ENCODE peak calls at places on chromosomes 4 and X, in seven cellular contexts. J, A, N, E, F, W and H are unnamed samples. For H3K4me1, the result is how much of the 10 kb centered on the place peaks cover.

GRCh38 chr4:2592572-2592971 is 56.1 kb downstream of the FAM193A start:
- DNase-seq in J (no peak), W (no peak), N (no peak), A (no peak), E (peak), F (no peak), H (peak)

GRCh38 chr4:184265566-184266351 is 48.1 kb upstream of the ENPP6 start:
- DNase-seq in A (peak), F (no peak), J (peak), E (no peak), W (peak), N (peak), H (no peak)

GRCh38 chr4:169254546-169254983 is 16.2 kb downstream of the SH3RF1 start:
- DNase-seq in W (no peak), J (no peak), E (no peak), A (peak), F (no peak), N (peak), H (no peak)

GRCh38 chr4:126890994-126891393 is 741.8 kb upstream of the INTU start:
- DNase-seq in F (no peak), E (no peak), J (no peak), W (no peak), A (no peak), N (peak), H (no peak)

GRCh38 chrX:345020-345925 is 26.7 kb upstream of the GTPBP6 start:
- DNase-seq in A (no peak), W (no peak), E (no peak), F (no peak), N (no peak), J (no peak), H (no peak)

GRCh38 chr4:68342139-68342538 is 7.8 kb downstream of the YTHDC1 start:
- DNase-seq in E (peak), A (no peak), W (no peak), J (no peak), F (no peak), N (peak), H (no peak)

GRCh38 chr4:3079694-3080123 is 5.2 kb downstream of the HTT start:
- DNase-seq in W (no peak), J (peak), F (no peak), A (no peak), E (no peak), N (no peak), H (no peak)

GRCh38 chrX:47483310-47484268 is 567 bp upstream of the ZNF41 start:
- DNase-seq in A (no peak), N (peak), F (no peak), J (peak), E (peak), W (peak), H (peak)

GRCh38 chrX:110755061-110755460 is 40.6 kb downstream of the CHRDL1 start:
- DNase-seq in J (no peak), E (no peak), N (peak), A (no peak), W (no peak), F (no peak), H (no peak)

GRCh38 chr4:153347117-153347516 is 2.6 kb downstream of the MND1 start:
- DNase-seq in F (peak), J (no peak), N (no peak), E (no peak), A (no peak), W (no peak), H (no peak)

GRCh38 chr4:174873931-174874330 is 44.2 kb upstream of the ADAM29 start:
- DNase-seq in A (no peak), N (no peak), E (peak), J (peak), W (no peak), F (peak), H (no peak)

GRCh38 chr4:38501698-38502097 is 162.3 kb upstream of the KLF3 start:
- DNase-seq in N (no peak), F (no peak), J (no peak), E (no peak), W (no peak), A (no peak), H (no peak)

GRCh38 chr4:11623726-11624037 is 195.0 kb upstream of the HS3ST1 start:
- DNase-seq in N (peak), F (no peak), W (peak), A (no peak), J (peak), E (peak), H (peak)

GRCh38 chrX:123884809-123885408 is 25.1 kb downstream of the XIAP start:
- DNase-seq in F (peak), E (peak), W (no peak), N (peak), J (peak), A (no peak), H (peak)

GRCh38 chr4:145347684-145348083 is 134.0 kb upstream of the SMAD1 start:
- DNase-seq in A (no peak), W (no peak), J (no peak), F (no peak), E (no peak), N (peak), H (peak)

GRCh38 chrX:47241201-47242011 is 8.6 kb downstream of the USP11 start:
- DNase-seq in E (no peak), F (no peak), N (no peak), A (no peak), J (no peak), W (no peak), H (no peak)

GRCh38 chr4:87839309-87839946 is 6.7 kb downstream of the MEPE start:
- DNase-seq in E (peak), A (peak), W (no peak), F (peak), J (no peak), N (peak), H (no peak)

GRCh38 chr4:102663073-102663472 is 97.7 kb downstream of the MANBA start:
- DNase-seq in N (peak), W (no peak), F (no peak), J (no peak), A (no peak), E (no peak), H (peak)

GRCh38 chr4:11312389-11312788 is 116.3 kb downstream of the HS3ST1 start:
- DNase-seq in N (peak), E (no peak), J (no peak), A (no peak), F (no peak), W (no peak), H (no peak)

DNA sequence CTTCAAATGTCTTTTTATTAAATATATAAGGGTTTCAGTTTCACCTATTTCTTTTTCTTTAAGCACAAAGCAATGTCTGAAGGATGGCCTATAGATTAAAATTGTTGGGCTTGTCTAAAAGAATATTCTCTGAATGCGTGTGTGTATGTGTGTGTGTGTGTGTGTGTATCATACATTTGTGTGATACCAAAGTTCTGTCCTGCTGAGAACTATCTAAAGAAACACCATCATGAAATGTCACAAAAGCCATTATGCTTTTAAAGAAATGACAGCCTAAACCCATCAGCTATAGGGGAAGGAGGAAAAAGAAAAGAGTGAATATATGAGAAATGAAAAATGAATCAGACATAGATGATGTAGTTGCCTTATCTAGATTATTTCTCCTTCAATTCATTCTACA is 1501.5 kb upstream of the TENM3 start:
- DNase-seq in F (no peak), A (no peak), W (no peak), J (no peak), E (no peak), N (no peak), H (no peak)
- H3K4me3 ChIP-seq in F (no peak), A (no peak), W (no peak), J (no peak), E (no peak), N (no peak), H (no peak)

GRCh38 chr4:101398807-101399206 is 51.5 kb upstream of the PPP3CA start:
- DNase-seq in F (no peak), N (no peak), E (no peak), A (no peak), J (no peak), W (no peak), H (no peak)
- H3K4me1 ChIP-seq in F (under half), N (under half), E (under half), A (under half), J (under half), W (under half), H (under half)

GRCh38 chr4:143585548-143585947 is 72.0 kb downstream of the SMARCA5 start:
- DNase-seq in W (no peak), N (no peak), J (no peak), F (no peak), A (no peak), E (no peak), H (no peak)

GRCh38 chr4:143581331-143581961 is 67.9 kb downstream of the SMARCA5 start:
- DNase-seq in A (no peak), F (peak), W (no peak), N (no peak), E (peak), J (no peak), H (no peak)

GRCh38 chr4:143587703-143588102 is 74.2 kb downstream of the SMARCA5 start:
- DNase-seq in F (no peak), E (no peak), A (no peak), J (no peak), N (no peak), W (no peak), H (no peak)

GRCh38 chr4:143586080-143586479 is 72.6 kb downstream of the SMARCA5 start:
- DNase-seq in W (no peak), J (no peak), E (no peak), F (no peak), A (no peak), N (peak), H (peak)
- H3K4me3 ChIP-seq in W (no peak), J (no peak), E (no peak), F (no peak), A (no peak), N (no peak), H (no peak)

DNA sequence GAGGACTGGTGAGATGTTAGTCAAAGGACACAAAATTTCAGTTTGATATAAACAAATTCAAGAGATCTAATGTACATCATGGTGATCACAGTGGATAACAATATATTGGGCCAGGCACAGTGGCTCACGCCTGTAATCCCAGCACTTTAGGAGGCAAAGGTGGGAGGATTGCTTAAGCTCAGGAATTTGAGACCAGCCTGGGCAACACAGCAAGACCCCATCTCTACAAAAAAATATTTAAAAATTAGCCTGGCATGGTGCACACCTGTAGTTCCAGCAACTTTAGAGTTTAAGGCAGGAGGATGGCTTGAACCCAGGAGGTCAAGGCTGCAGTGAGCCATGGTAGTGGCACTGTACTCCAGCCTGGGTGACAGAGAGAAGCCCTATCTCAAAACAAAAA is 8.7 kb downstream of the SCARB2 start:
- DNase-seq in E (no peak), J (no peak), W (no peak), A (no peak), N (no peak), F (no peak), H (no peak)
- H3K4me1 ChIP-seq in E (under half), J (half or more), W (half or more), A (under half), N (under half), F (under half), H (under half)

DNA sequence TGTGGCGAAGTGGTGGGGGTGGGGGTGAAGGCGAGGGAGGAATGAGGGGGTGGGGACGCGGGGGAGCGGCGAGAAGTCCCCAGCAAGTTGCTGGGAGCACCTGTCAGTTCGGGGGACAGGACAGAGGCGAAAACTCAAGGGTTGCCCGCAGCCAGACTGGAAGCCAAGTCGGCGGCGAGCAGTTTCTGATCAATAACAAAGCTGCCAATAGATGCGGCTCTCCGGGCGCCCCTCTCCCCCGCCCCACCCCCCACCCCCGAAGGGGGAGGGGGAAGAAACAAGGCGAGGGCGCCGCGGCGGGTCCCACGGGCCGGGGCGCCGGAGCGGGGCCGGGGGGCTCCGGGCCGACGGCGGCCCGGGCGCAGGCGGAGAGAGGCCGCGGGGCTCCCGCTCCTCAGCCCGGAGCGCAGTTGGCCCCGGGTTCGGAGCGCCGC is 414 bp downstream of the PDGFC start:
- DNase-seq in A (no peak), N (no peak), E (peak), J (no peak), F (no peak), W (peak), H (no peak)
- H3K4me3 ChIP-seq in A (peak), N (peak), E (peak), J (peak), F (no peak), W (peak), H (peak)

GRCh38 chr4:48664938-48665337 is 115.1 kb downstream of the FRYL start:
- DNase-seq in E (no peak), W (no peak), J (no peak), N (no peak), F (no peak), A (no peak), H (no peak)

GRCh38 chr4:48668254-48669017 is 111.6 kb downstream of the FRYL start:
- DNase-seq in E (no peak), A (no peak), F (no peak), W (no peak), N (no peak), J (no peak), H (no peak)

GRCh38 chr4:48665555-48666186 is 114.4 kb downstream of the FRYL start:
- DNase-seq in W (no peak), J (no peak), N (peak), F (no peak), A (no peak), E (no peak), H (no peak)

GRCh38 chr4:48669086-48669485 is 111.0 kb downstream of the FRYL start:
- DNase-seq in J (no peak), W (peak), E (no peak), A (no peak), N (no peak), F (no peak), H (no peak)

DNA sequence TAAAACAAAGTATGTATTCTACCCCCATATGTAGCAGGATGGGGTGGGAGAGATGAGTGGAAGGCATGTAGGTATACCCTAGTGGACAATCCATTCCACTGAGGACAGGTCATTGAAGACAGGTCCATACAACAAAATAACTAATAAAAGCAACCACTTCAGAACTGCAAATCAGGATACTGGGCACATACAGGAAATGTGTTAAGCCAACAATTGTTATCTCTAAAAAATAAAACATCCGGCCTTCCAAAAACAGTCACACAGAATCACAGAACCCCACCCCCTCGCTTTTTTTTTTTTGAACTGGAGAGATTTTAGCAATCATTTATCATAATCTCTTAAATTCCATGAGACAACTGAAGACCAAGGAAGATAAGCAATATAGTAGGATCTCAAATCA is 112.9 kb downstream of the FRYL start:
- DNase-seq in E (no peak), J (no peak), F (no peak), N (no peak), A (no peak), W (no peak), H (no peak)
- H3K4me1 ChIP-seq in E (under half), J (under half), F (under half), N (under half), A (under half), W (under half), H (under half)

DNA sequence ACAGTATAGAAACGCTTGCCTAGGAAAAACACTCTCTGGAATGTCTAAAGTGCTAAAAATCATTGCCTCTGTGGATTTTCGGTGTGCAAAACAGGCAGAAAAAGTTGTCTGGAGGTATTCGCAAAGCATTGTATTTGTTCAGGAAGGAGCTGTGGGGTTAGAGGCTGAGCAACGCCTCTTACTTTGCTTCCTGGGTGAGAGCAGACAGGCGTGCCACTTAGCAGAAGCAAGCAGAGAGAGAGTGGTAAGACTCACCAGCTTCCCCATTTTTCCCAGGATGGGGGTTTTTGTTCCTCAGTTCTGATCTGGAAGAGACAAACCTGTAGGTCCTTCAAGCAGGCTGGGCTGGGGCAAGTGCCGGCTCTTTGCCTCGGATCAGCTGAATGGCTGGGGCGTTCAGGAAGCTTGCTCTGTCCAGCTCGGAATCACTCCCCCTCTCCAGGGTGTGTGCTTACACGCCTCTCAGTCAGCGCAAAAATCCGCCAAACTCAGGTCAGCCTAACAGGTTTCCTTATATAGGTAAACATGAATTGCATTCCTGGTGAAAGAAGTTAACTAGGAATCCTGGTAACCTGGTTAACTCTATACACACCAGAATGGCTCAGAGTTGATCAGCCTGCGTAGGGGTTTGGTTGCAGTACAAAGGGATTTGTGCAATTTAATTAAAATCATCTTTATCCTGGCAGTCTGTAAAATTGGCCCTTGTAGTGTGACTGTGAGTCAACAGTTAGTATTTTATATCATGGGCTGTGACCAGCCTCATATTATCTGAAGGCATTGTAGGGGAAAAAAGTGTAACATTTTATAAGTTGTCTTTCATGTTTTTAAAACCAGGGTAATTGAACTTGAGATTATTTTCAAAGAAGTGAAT is 213.1 kb upstream of the MID1 start:
- DNase-seq in A (no peak), J (no peak), W (peak), N (no peak), F (no peak), E (peak), H (no peak)
- H3K4me3 ChIP-seq in A (peak), J (peak), W (peak), N (no peak), F (no peak), E (no peak), H (peak)

DNA sequence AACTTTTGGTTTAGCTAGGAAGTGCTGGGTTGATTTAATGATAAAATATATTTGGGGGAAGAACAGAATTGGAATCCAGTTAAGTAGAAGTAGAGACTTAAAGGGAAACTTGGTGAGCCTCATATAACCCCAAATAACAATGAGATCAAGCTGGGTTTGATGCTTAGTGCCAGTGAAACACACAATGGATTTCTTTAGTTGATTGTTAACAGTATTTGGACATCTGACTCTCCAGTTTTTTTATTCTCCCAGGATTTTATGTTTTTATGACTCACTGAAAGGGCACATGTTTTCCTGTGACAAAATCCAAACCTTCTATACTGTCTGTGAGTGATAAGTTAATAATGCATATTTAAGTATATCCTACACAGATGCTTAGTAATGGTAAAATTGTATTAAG is 2.7 kb upstream of the NEUROG2 start:
- DNase-seq in N (no peak), E (no peak), W (no peak), F (no peak), A (no peak), J (no peak), H (peak)
- H3K4me1 ChIP-seq in N (under half), E (half or more), W (under half), F (under half), A (under half), J (under half), H (under half)

GRCh38 chrX:68433155-68433980 is at the start of gene OPHN1:
- DNase-seq in A (peak), E (peak), J (no peak), N (peak), W (peak), F (no peak), H (peak)

GRCh38 chrX:68429216-68429615 is 4.1 kb downstream of the OPHN1 start:
- DNase-seq in N (no peak), J (no peak), F (no peak), E (no peak), A (no peak), W (no peak), H (no peak)

GRCh38 chrX:68431836-68432235 is 1.5 kb downstream of the OPHN1 start:
- DNase-seq in E (no peak), F (no peak), N (peak), W (no peak), A (no peak), J (no peak), H (no peak)

GRCh38 chrX:68433981-68434299 is 645 bp upstream of the OPHN1 start:
- DNase-seq in E (no peak), J (no peak), W (no peak), F (no peak), N (no peak), A (no peak), H (no peak)

DNA sequence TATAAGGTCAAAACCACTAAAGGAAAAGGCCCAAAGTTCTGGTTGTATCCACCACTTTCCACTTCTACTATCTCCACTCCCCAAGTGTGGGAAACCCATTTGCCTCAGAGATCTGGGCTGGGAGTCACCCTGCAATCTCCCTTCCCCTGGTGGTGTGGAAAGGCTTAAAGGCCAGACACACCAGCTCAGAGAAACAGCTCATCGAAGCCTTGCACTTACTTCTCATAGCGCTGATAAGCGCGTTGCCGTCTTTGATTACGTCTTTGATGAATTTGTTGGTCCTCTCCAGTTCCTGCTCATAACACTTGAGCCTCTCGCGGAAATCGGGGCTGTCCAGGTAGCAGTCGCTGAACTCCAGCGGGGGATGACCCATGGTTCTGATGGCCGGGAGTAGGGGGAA is 647 bp downstream of the OPHN1 start:
- DNase-seq in J (no peak), N (peak), F (no peak), A (no peak), E (no peak), W (no peak), H (peak)
- H3K4me3 ChIP-seq in J (peak), N (peak), F (no peak), A (peak), E (peak), W (peak), H (peak)